ENCODE peak calls at places on chromosome 22, in seven cellular contexts. One of them, this sample, is unnamed.

GRCh38 chr22:36129985-36130384 is 30.6 kb downstream of the APOL3 start:
- DNase-seq in SK-N-SH: no peak
- DNase-seq in GM12891: no peak
- DNase-seq in K562: no peak
- DNase-seq in HepG2: no peak
- DNase-seq in H1: no peak
- DNase-seq in GM12878: no peak
- DNase-seq in this sample: no peak

GRCh38 chr22:35475545-35475944 is 65.1 kb upstream of the RASD2 start:
- DNase-seq in SK-N-SH: no peak
- DNase-seq in GM12891: no peak
- DNase-seq in K562: no peak
- DNase-seq in HepG2: no peak
- DNase-seq in H1: no peak
- DNase-seq in GM12878: no peak
- DNase-seq in this sample: no peak

GRCh38 chr22:28904211-28904808 is 20.9 kb downstream of the ZNRF3 start:
- DNase-seq in SK-N-SH: no peak
- DNase-seq in GM12891: no peak
- DNase-seq in K562: no peak
- DNase-seq in HepG2: no peak
- DNase-seq in H1: no peak
- DNase-seq in GM12878: no peak
- DNase-seq in this sample: no peak

GRCh38 chr22:38828191-38828590 is 15.6 kb downstream of the NPTXR start:
- DNase-seq in SK-N-SH: no peak
- DNase-seq in GM12891: no peak
- DNase-seq in K562: no peak
- DNase-seq in HepG2: no peak
- DNase-seq in H1: no peak
- DNase-seq in GM12878: no peak
- DNase-seq in this sample: no peak

GRCh38 chr22:16776088-16776487 is 49.1 kb downstream of the XKR3 start:
- DNase-seq in SK-N-SH: no peak
- DNase-seq in GM12891: no peak
- DNase-seq in K562: no peak
- DNase-seq in HepG2: no peak
- DNase-seq in H1: no peak
- DNase-seq in GM12878: no peak
- DNase-seq in this sample: no peak

GRCh38 chr22:36619797-36620390 is 83.7 kb downstream of the CACNG2 start:
- DNase-seq in SK-N-SH: no peak
- DNase-seq in GM12891: no peak
- DNase-seq in K562: no peak
- DNase-seq in HepG2: no peak
- DNase-seq in H1: no peak
- DNase-seq in GM12878: no peak
- DNase-seq in this sample: no peak

GRCh38 chr22:24289138-24289537 is 18.5 kb downstream of the SPECC1L start:
- DNase-seq in SK-N-SH: no peak
- DNase-seq in GM12891: no peak
- DNase-seq in K562: no peak
- DNase-seq in HepG2: no peak
- DNase-seq in H1: no peak
- DNase-seq in GM12878: no peak
- DNase-seq in this sample: no peak

GRCh38 chr22:45268167-45268957 is 16.4 kb upstream of the UPK3A start:
- DNase-seq in SK-N-SH: peak; percentile 94
- DNase-seq in GM12891: no peak
- DNase-seq in K562: no peak
- DNase-seq in HepG2: no peak
- DNase-seq in H1: peak; percentile 87
- DNase-seq in GM12878: no peak
- DNase-seq in this sample: no peak

GRCh38 chr22:31344369-31345330 is 1.5 kb downstream of the PATZ1 start:
- DNase-seq in SK-N-SH: peak; percentile 39
- DNase-seq in GM12891: no peak
- DNase-seq in K562: no peak
- DNase-seq in HepG2: no peak
- DNase-seq in H1: peak; percentile 54
- DNase-seq in GM12878: no peak
- DNase-seq in this sample: no peak

GRCh38 chr22:26457661-26458272 is 25.8 kb downstream of the HPS4 start:
- DNase-seq in SK-N-SH: no peak
- DNase-seq in GM12891: no peak
- DNase-seq in K562: no peak
- DNase-seq in HepG2: no peak
- DNase-seq in H1: no peak
- DNase-seq in GM12878: no peak
- DNase-seq in this sample: no peak

GRCh38 chr22:26450453-26451185 is 21.6 kb downstream of the ASPHD2 start:
- DNase-seq in SK-N-SH: peak; percentile 46
- DNase-seq in GM12891: no peak
- DNase-seq in K562: no peak
- DNase-seq in HepG2: no peak
- DNase-seq in H1: no peak
- DNase-seq in GM12878: no peak
- DNase-seq in this sample: no peak

GRCh38 chr22:26453195-26453594 is 24.1 kb downstream of the ASPHD2 start:
- DNase-seq in SK-N-SH: no peak
- DNase-seq in GM12891: no peak
- DNase-seq in K562: no peak
- DNase-seq in HepG2: no peak
- DNase-seq in H1: no peak
- DNase-seq in GM12878: no peak
- DNase-seq in this sample: no peak

GRCh38 chr22:26452236-26453016 is 23.4 kb downstream of the ASPHD2 start:
- DNase-seq in SK-N-SH: no peak
- DNase-seq in GM12891: no peak
- DNase-seq in K562: no peak
- DNase-seq in HepG2: no peak
- DNase-seq in H1: no peak
- DNase-seq in GM12878: no peak
- DNase-seq in this sample: no peak

DNA sequence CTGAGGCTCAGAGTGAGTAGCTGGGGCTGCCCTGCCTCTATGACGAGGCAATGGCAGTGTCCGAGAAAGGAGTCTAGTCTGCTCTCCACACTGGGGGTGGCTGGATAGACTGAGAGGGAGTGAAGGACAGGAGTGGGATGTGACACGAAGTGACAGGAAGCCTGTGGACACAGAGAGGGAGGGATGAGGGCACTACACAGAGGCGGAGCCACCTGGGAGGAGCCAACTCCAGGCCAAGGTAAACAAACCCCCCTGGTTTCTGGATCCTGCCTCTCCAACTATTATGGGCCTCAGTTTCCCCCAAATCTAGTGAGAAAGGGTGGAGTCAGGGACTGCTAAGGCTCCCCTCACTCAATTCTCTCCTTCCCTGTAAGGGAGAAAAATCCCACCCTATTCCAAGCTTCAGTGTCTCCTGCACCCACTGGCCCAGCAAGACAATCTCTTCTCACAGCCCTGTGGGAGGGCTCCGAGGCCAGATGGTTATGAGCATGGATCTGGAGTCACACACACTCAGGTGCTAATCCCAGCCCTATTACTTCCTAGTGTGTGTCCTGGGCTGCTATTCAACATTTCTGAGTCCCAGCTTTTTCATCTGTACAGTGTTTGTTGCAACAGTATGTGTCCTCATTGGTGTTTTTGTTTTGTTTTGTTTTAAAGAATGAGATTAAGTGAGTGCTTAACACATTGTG is 24.9 kb downstream of the ASPHD2 start:
- DNase-seq in SK-N-SH: no peak
- DNase-seq in GM12891: no peak
- DNase-seq in K562: no peak
- DNase-seq in HepG2: no peak
- DNase-seq in H1: no peak
- DNase-seq in GM12878: no peak
- DNase-seq in this sample: no peak
- TF ChIP-seq TAF1 in SK-N-SH: no peak
- TF ChIP-seq TAF1 in GM12891: no peak
- TF ChIP-seq TAF1 in K562: no peak
- TF ChIP-seq TAF1 in HepG2: no peak
- TF ChIP-seq TAF1 in H1: no peak
- TF ChIP-seq TAF1 in GM12878: no peak
- TF ChIP-seq TAF1 in this sample: no peak

DNA sequence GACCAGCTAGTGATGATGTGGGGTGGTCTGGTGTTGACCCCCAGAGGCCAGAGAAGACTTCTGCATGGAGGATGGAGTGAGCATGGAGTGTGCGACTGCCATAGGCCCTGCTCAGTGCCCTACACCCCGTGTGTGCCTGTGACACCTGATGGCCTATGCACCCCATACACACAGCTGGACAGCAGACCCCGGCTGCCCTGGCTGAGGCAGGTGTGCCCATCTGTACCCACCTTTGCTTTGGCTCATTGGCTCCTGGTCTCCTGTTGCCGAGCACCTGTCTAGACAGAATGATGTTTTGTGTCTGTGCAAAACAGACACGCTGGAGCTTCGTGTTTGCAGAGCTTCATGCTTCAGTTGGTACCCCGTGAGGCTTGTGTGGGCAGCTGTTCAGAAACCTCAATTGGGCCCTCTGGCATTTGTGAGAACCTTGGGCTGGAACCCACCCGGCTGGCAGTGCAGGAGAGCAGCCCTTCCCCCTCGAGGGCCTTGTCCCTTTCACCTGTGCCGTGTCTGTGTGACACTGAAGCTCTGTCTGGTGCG is 27.5 kb downstream of the BCR start:
- DNase-seq in SK-N-SH: no peak
- DNase-seq in GM12891: no peak
- DNase-seq in K562: no peak
- DNase-seq in HepG2: no peak
- DNase-seq in H1: no peak
- DNase-seq in GM12878: no peak
- DNase-seq in this sample: no peak
- TF ChIP-seq TAF1 in SK-N-SH: no peak
- TF ChIP-seq TAF1 in GM12891: no peak
- TF ChIP-seq TAF1 in K562: no peak
- TF ChIP-seq TAF1 in HepG2: no peak
- TF ChIP-seq TAF1 in H1: no peak
- TF ChIP-seq TAF1 in GM12878: no peak
- TF ChIP-seq TAF1 in this sample: no peak

GRCh38 chr22:47543447-47543846 is 781.0 kb downstream of the TBC1D22A start:
- DNase-seq in SK-N-SH: no peak
- DNase-seq in GM12891: no peak
- DNase-seq in K562: no peak
- DNase-seq in HepG2: no peak
- DNase-seq in H1: no peak
- DNase-seq in GM12878: no peak
- DNase-seq in this sample: no peak
- TF ChIP-seq TAF1 in SK-N-SH: no peak
- TF ChIP-seq TAF1 in GM12891: no peak
- TF ChIP-seq TAF1 in K562: no peak
- TF ChIP-seq TAF1 in HepG2: no peak
- TF ChIP-seq TAF1 in H1: no peak
- TF ChIP-seq TAF1 in GM12878: no peak
- TF ChIP-seq TAF1 in this sample: no peak

DNA sequence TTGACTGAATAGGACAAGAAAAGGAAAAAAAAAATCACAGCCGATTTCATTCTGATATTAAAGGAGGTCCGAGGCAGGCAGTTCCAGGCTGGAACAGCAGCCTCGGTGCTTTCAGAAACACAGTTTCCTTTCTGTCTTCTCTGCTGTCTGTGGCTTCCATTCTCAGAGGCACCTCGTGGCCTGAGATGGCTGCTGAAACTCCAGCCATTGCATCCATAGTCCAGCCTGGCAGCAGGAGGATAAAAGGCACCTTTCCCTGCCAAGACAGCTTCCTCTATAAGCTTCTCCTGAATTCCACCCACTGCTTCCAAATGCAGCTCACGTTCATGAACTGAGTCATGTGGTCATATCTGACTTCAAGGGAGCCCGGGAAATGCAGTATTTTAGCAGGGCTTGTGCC is 390.5 kb downstream of the TBC1D22A start:
- DNase-seq in SK-N-SH: no peak
- DNase-seq in GM12891: no peak
- DNase-seq in K562: no peak
- DNase-seq in HepG2: no peak
- DNase-seq in H1: no peak
- DNase-seq in GM12878: no peak
- DNase-seq in this sample: no peak
- TF ChIP-seq TAF1 in SK-N-SH: no peak
- TF ChIP-seq TAF1 in GM12891: no peak
- TF ChIP-seq TAF1 in K562: no peak
- TF ChIP-seq TAF1 in HepG2: no peak
- TF ChIP-seq TAF1 in H1: no peak
- TF ChIP-seq TAF1 in GM12878: no peak
- TF ChIP-seq TAF1 in this sample: no peak

GRCh38 chr22:48276933-48277867 is 1514.8 kb downstream of the TBC1D22A start:
- DNase-seq in SK-N-SH: no peak
- DNase-seq in GM12891: no peak
- DNase-seq in K562: no peak
- DNase-seq in HepG2: no peak
- DNase-seq in H1: no peak
- DNase-seq in GM12878: no peak
- DNase-seq in this sample: no peak

GRCh38 chr22:48279465-48279765 is 1517.0 kb downstream of the TBC1D22A start:
- DNase-seq in SK-N-SH: no peak
- DNase-seq in GM12891: no peak
- DNase-seq in K562: no peak
- DNase-seq in HepG2: no peak
- DNase-seq in H1: no peak
- DNase-seq in GM12878: no peak
- DNase-seq in this sample: no peak

GRCh38 chr22:48277868-48278581 is 1515.6 kb downstream of the TBC1D22A start:
- DNase-seq in SK-N-SH: no peak
- DNase-seq in GM12891: no peak
- DNase-seq in K562: no peak
- DNase-seq in HepG2: no peak
- DNase-seq in H1: no peak
- DNase-seq in GM12878: no peak
- DNase-seq in this sample: no peak

GRCh38 chr22:48275412-48275811 is 1513.0 kb downstream of the TBC1D22A start:
- DNase-seq in SK-N-SH: no peak
- DNase-seq in GM12891: no peak
- DNase-seq in K562: no peak
- DNase-seq in HepG2: no peak
- DNase-seq in H1: no peak
- DNase-seq in GM12878: no peak
- DNase-seq in this sample: no peak

GRCh38 chr22:48278620-48279464 is 1516.4 kb downstream of the TBC1D22A start:
- DNase-seq in SK-N-SH: no peak
- DNase-seq in GM12891: no peak
- DNase-seq in K562: no peak
- DNase-seq in HepG2: no peak
- DNase-seq in H1: no peak
- DNase-seq in GM12878: no peak
- DNase-seq in this sample: no peak
- TF ChIP-seq TAF1 in SK-N-SH: no peak
- TF ChIP-seq TAF1 in GM12891: no peak
- TF ChIP-seq TAF1 in K562: no peak
- TF ChIP-seq TAF1 in HepG2: no peak
- TF ChIP-seq TAF1 in H1: no peak
- TF ChIP-seq TAF1 in GM12878: no peak
- TF ChIP-seq TAF1 in this sample: no peak